ENCODE peak calls at places on chromosomes 7 and 10, in nine cellular contexts. One of them, this sample, is unnamed.
A peak's percentile ranks its signal among the peaks of the same experiment; 100 is the strongest.

GRCh38 chr7:76330245-76330644 is 27.8 kb downstream of the HSPB1 start:
- DNase-seq in aorta: no peak
- DNase-seq in breast epithelium: no peak
- DNase-seq in GM23248: no peak
- DNase-seq in GM06990: no peak
- DNase-seq in heart right ventricle: no peak
- DNase-seq in bronchial epithelial cell: no peak
- DNase-seq in GM23338: no peak
- DNase-seq in kidney epithelial cell: no peak
- DNase-seq in this sample: peak; percentile 19

GRCh38 chr7:58087536-58088190 is 637.7 kb downstream of the ZNF716 start:
- DNase-seq in aorta: peak; percentile 30
- DNase-seq in kidney epithelial cell: no peak
- DNase-seq in heart right ventricle: no peak
- DNase-seq in GM06990: no peak
- DNase-seq in GM23338: no peak
- DNase-seq in bronchial epithelial cell: no peak
- DNase-seq in GM23248: no peak
- DNase-seq in breast epithelium: peak; percentile 49
- DNase-seq in this sample: no peak

GRCh38 chr10:13971586-13972475 is 358.9 kb downstream of the FRMD4A start:
- DNase-seq in breast epithelium: no peak
- DNase-seq in GM06990: no peak
- DNase-seq in bronchial epithelial cell: no peak
- DNase-seq in heart right ventricle: no peak
- DNase-seq in kidney epithelial cell: no peak
- DNase-seq in aorta: no peak
- DNase-seq in GM23338: peak; percentile 56
- DNase-seq in GM23248: peak; percentile 40
- DNase-seq in this sample: peak; percentile 70

GRCh38 chr10:3494879-3495230 is 290.2 kb downstream of the KLF6 start:
- DNase-seq in bronchial epithelial cell: no peak
- DNase-seq in aorta: no peak
- DNase-seq in GM06990: no peak
- DNase-seq in breast epithelium: no peak
- DNase-seq in heart right ventricle: no peak
- DNase-seq in GM23338: no peak
- DNase-seq in kidney epithelial cell: no peak
- DNase-seq in GM23248: no peak
- DNase-seq in this sample: no peak

GRCh38 chr10:132632851-132633684 is 95.5 kb downstream of the INPP5A start:
- DNase-seq in aorta: peak; percentile 56
- DNase-seq in bronchial epithelial cell: no peak
- DNase-seq in GM23338: no peak
- DNase-seq in GM23248: peak; percentile 72
- DNase-seq in breast epithelium: no peak
- DNase-seq in GM06990: no peak
- DNase-seq in kidney epithelial cell: no peak
- DNase-seq in heart right ventricle: peak; percentile 11
- DNase-seq in this sample: no peak

GRCh38 chr10:9957352-9957751 is 1060.3 kb upstream of the CELF2 start:
- DNase-seq in GM06990: no peak
- DNase-seq in bronchial epithelial cell: peak; percentile 70
- DNase-seq in kidney epithelial cell: peak; percentile 5
- DNase-seq in heart right ventricle: no peak
- DNase-seq in aorta: no peak
- DNase-seq in breast epithelium: no peak
- DNase-seq in GM23248: no peak
- DNase-seq in GM23338: no peak
- DNase-seq in this sample: no peak

GRCh38 chr7:34762769-34763168 is 104.8 kb downstream of the NPSR1 start:
- DNase-seq in bronchial epithelial cell: peak; percentile 73
- DNase-seq in kidney epithelial cell: no peak
- DNase-seq in breast epithelium: no peak
- DNase-seq in GM06990: no peak
- DNase-seq in GM23338: no peak
- DNase-seq in aorta: no peak
- DNase-seq in GM23248: peak; percentile 24
- DNase-seq in heart right ventricle: no peak
- DNase-seq in this sample: no peak

GRCh38 chr7:129742267-129742666 is 130.7 kb downstream of the NRF1 start:
- DNase-seq in aorta: no peak
- DNase-seq in breast epithelium: no peak
- DNase-seq in GM23248: no peak
- DNase-seq in kidney epithelial cell: no peak
- DNase-seq in heart right ventricle: no peak
- DNase-seq in GM23338: no peak
- DNase-seq in bronchial epithelial cell: no peak
- DNase-seq in GM06990: no peak
- DNase-seq in this sample: no peak

GRCh38 chr10:1070939-1071338 is 14.8 kb downstream of the WDR37 start:
- DNase-seq in aorta: no peak
- DNase-seq in GM23248: peak; percentile 36
- DNase-seq in GM06990: no peak
- DNase-seq in breast epithelium: no peak
- DNase-seq in bronchial epithelial cell: peak; percentile 32
- DNase-seq in heart right ventricle: no peak
- DNase-seq in GM23338: peak; percentile 57
- DNase-seq in kidney epithelial cell: no peak
- DNase-seq in this sample: peak; percentile 57

GRCh38 chr10:27207350-27207749 is 33.2 kb downstream of the ACBD5 start:
- DNase-seq in GM06990: no peak
- DNase-seq in aorta: no peak
- DNase-seq in GM23338: no peak
- DNase-seq in breast epithelium: no peak
- DNase-seq in GM23248: no peak
- DNase-seq in kidney epithelial cell: no peak
- DNase-seq in bronchial epithelial cell: no peak
- DNase-seq in heart right ventricle: no peak
- DNase-seq in this sample: no peak

GRCh38 chr7:151399906-151400305 is 9.9 kb downstream of the WDR86 start:
- DNase-seq in aorta: no peak
- DNase-seq in bronchial epithelial cell: no peak
- DNase-seq in GM06990: no peak
- DNase-seq in heart right ventricle: no peak
- DNase-seq in kidney epithelial cell: no peak
- DNase-seq in GM23338: no peak
- DNase-seq in GM23248: no peak
- DNase-seq in breast epithelium: no peak
- DNase-seq in this sample: peak; percentile 43

GRCh38 chr10:113859261-113859660 is 4.8 kb downstream of the NHLRC2 start:
- DNase-seq in GM06990: peak; percentile 22
- DNase-seq in aorta: no peak
- DNase-seq in kidney epithelial cell: no peak
- DNase-seq in GM23248: no peak
- DNase-seq in heart right ventricle: no peak
- DNase-seq in breast epithelium: no peak
- DNase-seq in GM23338: no peak
- DNase-seq in bronchial epithelial cell: no peak
- DNase-seq in this sample: no peak

GRCh38 chr10:22670796-22671195 is 43.6 kb downstream of the PIP4K2A start:
- DNase-seq in GM06990: no peak
- DNase-seq in GM23338: no peak
- DNase-seq in heart right ventricle: no peak
- DNase-seq in aorta: no peak
- DNase-seq in breast epithelium: no peak
- DNase-seq in bronchial epithelial cell: no peak
- DNase-seq in GM23248: peak; percentile 87
- DNase-seq in kidney epithelial cell: no peak
- DNase-seq in this sample: no peak

GRCh38 chr10:93066544-93066913 is 5.9 kb downstream of the CYP26C1 start:
- DNase-seq in kidney epithelial cell: no peak
- DNase-seq in heart right ventricle: no peak
- DNase-seq in GM23338: no peak
- DNase-seq in aorta: no peak
- DNase-seq in GM23248: no peak
- DNase-seq in breast epithelium: no peak
- DNase-seq in GM06990: no peak
- DNase-seq in bronchial epithelial cell: no peak
- DNase-seq in this sample: peak; percentile 55

GRCh38 chr10:93063217-93063976 is 2.8 kb downstream of the CYP26C1 start:
- DNase-seq in aorta: no peak
- DNase-seq in GM06990: no peak
- DNase-seq in heart right ventricle: no peak
- DNase-seq in bronchial epithelial cell: no peak
- DNase-seq in kidney epithelial cell: no peak
- DNase-seq in breast epithelium: no peak
- DNase-seq in GM23248: no peak
- DNase-seq in GM23338: no peak
- DNase-seq in this sample: peak; percentile 61

GRCh38 chr10:93065675-93066543 is 5.3 kb downstream of the CYP26C1 start:
- DNase-seq in aorta: no peak
- DNase-seq in GM06990: no peak
- DNase-seq in heart right ventricle: peak; percentile 12
- DNase-seq in GM23338: peak; percentile 74
- DNase-seq in breast epithelium: no peak
- DNase-seq in kidney epithelial cell: no peak
- DNase-seq in GM23248: peak; percentile 38
- DNase-seq in bronchial epithelial cell: no peak
- DNase-seq in this sample: peak; percentile 89

GRCh38 chr10:93063977-93064660 is 3.5 kb downstream of the CYP26C1 start:
- DNase-seq in GM06990: no peak
- DNase-seq in GM23248: no peak
- DNase-seq in aorta: no peak
- DNase-seq in kidney epithelial cell: no peak
- DNase-seq in heart right ventricle: no peak
- DNase-seq in breast epithelium: no peak
- DNase-seq in GM23338: no peak
- DNase-seq in bronchial epithelial cell: no peak
- DNase-seq in this sample: peak; percentile 26

GRCh38 chr10:93064874-93065660 is 4.5 kb downstream of the CYP26C1 start:
- DNase-seq in breast epithelium: no peak
- DNase-seq in aorta: no peak
- DNase-seq in bronchial epithelial cell: no peak
- DNase-seq in GM06990: no peak
- DNase-seq in GM23338: no peak
- DNase-seq in heart right ventricle: no peak
- DNase-seq in kidney epithelial cell: no peak
- DNase-seq in GM23248: no peak
- DNase-seq in this sample: no peak
- H3K27me3 ChIP-seq in breast epithelium: peaks cover 95% of the 10 kb centered on the region
- H3K27me3 ChIP-seq in aorta: no peaks in the 10 kb centered on the region
- H3K27me3 ChIP-seq in bronchial epithelial cell: peaks cover 83% of the 10 kb centered on the region
- H3K27me3 ChIP-seq in GM06990: peaks cover 6% of the 10 kb centered on the region
- H3K27me3 ChIP-seq in GM23338: peaks cover 100% of the 10 kb centered on the region
- H3K27me3 ChIP-seq in heart right ventricle: peaks cover 99% of the 10 kb centered on the region
- H3K27me3 ChIP-seq in kidney epithelial cell: peaks cover 98% of the 10 kb centered on the region
- H3K27me3 ChIP-seq in GM23248: peaks cover 92% of the 10 kb centered on the region
- H3K27me3 ChIP-seq in this sample: peaks cover 100% of the 10 kb centered on the region

DNA sequence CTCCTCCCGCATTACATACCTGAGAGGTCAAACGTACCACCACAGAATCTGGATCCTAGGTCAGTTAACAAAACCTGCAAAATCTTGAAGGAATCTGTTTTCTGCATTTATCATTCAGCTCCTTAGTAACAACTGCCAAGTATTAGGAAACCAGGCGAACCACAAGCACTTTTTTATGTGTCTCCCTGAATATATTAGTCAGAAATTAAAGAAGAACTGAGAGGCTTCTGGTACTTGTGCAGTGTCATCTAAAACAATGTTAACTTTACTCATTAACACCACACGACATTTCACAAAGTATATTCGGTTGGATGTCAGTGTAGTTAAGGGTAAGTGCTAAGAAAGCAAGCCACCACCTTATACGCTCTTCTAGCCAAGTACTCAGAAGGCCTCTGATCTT is 2.5 kb downstream of the CCDC6 start:
- DNase-seq in kidney epithelial cell: no peak
- DNase-seq in bronchial epithelial cell: no peak
- DNase-seq in heart right ventricle: no peak
- DNase-seq in GM23338: no peak
- DNase-seq in GM23248: peak; percentile 75
- DNase-seq in breast epithelium: no peak
- DNase-seq in GM06990: no peak
- DNase-seq in aorta: no peak
- DNase-seq in this sample: no peak
- H3K36me3 ChIP-seq in kidney epithelial cell: no peaks in the 10 kb centered on the region
- H3K36me3 ChIP-seq in bronchial epithelial cell: no peaks in the 10 kb centered on the region
- H3K36me3 ChIP-seq in heart right ventricle: no peaks in the 10 kb centered on the region
- H3K36me3 ChIP-seq in GM23338: no peaks in the 10 kb centered on the region
- H3K36me3 ChIP-seq in GM23248: no peaks in the 10 kb centered on the region
- H3K36me3 ChIP-seq in breast epithelium: no peaks in the 10 kb centered on the region
- H3K36me3 ChIP-seq in GM06990: no peaks in the 10 kb centered on the region
- H3K36me3 ChIP-seq in aorta: no peaks in the 10 kb centered on the region
- H3K36me3 ChIP-seq in this sample: no peaks in the 10 kb centered on the region

GRCh38 chr7:3942778-3943177 is 641.7 kb downstream of the SDK1 start:
- DNase-seq in bronchial epithelial cell: no peak
- DNase-seq in breast epithelium: no peak
- DNase-seq in GM23248: no peak
- DNase-seq in aorta: peak; percentile 57
- DNase-seq in heart right ventricle: no peak
- DNase-seq in GM06990: no peak
- DNase-seq in GM23338: no peak
- DNase-seq in kidney epithelial cell: no peak
- DNase-seq in this sample: peak; percentile 41

GRCh38 chr7:3931843-3932242 is 630.8 kb downstream of the SDK1 start:
- DNase-seq in aorta: no peak
- DNase-seq in heart right ventricle: no peak
- DNase-seq in bronchial epithelial cell: no peak
- DNase-seq in breast epithelium: no peak
- DNase-seq in kidney epithelial cell: no peak
- DNase-seq in GM06990: no peak
- DNase-seq in GM23338: no peak
- DNase-seq in GM23248: no peak
- DNase-seq in this sample: no peak

GRCh38 chr7:3937564-3937963 is 636.5 kb downstream of the SDK1 start:
- DNase-seq in breast epithelium: no peak
- DNase-seq in bronchial epithelial cell: no peak
- DNase-seq in kidney epithelial cell: no peak
- DNase-seq in aorta: no peak
- DNase-seq in GM06990: no peak
- DNase-seq in GM23338: no peak
- DNase-seq in heart right ventricle: no peak
- DNase-seq in GM23248: no peak
- DNase-seq in this sample: no peak

GRCh38 chr7:3937146-3937545 is 636.1 kb downstream of the SDK1 start:
- DNase-seq in kidney epithelial cell: no peak
- DNase-seq in GM23338: no peak
- DNase-seq in bronchial epithelial cell: no peak
- DNase-seq in GM06990: no peak
- DNase-seq in breast epithelium: no peak
- DNase-seq in heart right ventricle: no peak
- DNase-seq in aorta: no peak
- DNase-seq in GM23248: no peak
- DNase-seq in this sample: no peak
- H3K27me3 ChIP-seq in kidney epithelial cell: no peaks in the 10 kb centered on the region
- H3K27me3 ChIP-seq in GM23338: no peaks in the 10 kb centered on the region
- H3K27me3 ChIP-seq in bronchial epithelial cell: no peaks in the 10 kb centered on the region
- H3K27me3 ChIP-seq in GM06990: no peaks in the 10 kb centered on the region
- H3K27me3 ChIP-seq in breast epithelium: no peaks in the 10 kb centered on the region
- H3K27me3 ChIP-seq in heart right ventricle: no peaks in the 10 kb centered on the region
- H3K27me3 ChIP-seq in aorta: no peaks in the 10 kb centered on the region
- H3K27me3 ChIP-seq in GM23248: no peaks in the 10 kb centered on the region
- H3K27me3 ChIP-seq in this sample: no peaks in the 10 kb centered on the region

DNA sequence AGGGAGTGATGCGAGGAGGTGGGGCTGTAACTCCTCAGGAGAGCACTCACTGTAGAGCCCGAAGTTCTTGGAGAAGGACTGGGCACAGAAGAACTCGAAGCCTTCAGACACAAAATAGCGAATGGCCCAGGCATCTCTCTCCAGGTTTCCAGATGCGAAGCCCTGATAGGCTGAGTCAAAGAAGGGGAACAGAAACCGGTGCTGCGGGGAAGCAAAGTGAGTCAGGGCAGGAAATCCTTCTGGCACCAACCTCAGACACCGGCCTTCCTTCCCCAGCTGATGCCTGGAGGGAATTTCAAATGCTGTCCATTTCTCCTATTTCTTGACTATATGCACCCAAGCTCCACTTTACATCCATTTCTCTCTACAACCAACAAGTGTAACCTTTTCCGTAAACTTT is 26.8 kb downstream of the GOT1 start:
- DNase-seq in GM23248: no peak
- DNase-seq in GM23338: no peak
- DNase-seq in heart right ventricle: no peak
- DNase-seq in kidney epithelial cell: no peak
- DNase-seq in bronchial epithelial cell: peak; percentile 71
- DNase-seq in GM06990: no peak
- DNase-seq in aorta: no peak
- DNase-seq in breast epithelium: no peak
- DNase-seq in this sample: no peak
- H3K36me3 ChIP-seq in GM23248: peaks cover 38% of the 10 kb centered on the region
- H3K36me3 ChIP-seq in GM23338: peaks cover 18% of the 10 kb centered on the region
- H3K36me3 ChIP-seq in heart right ventricle: peaks cover 2% of the 10 kb centered on the region
- H3K36me3 ChIP-seq in kidney epithelial cell: peaks cover 2% of the 10 kb centered on the region
- H3K36me3 ChIP-seq in bronchial epithelial cell: peaks cover 36% of the 10 kb centered on the region
- H3K36me3 ChIP-seq in GM06990: peaks cover 27% of the 10 kb centered on the region
- H3K36me3 ChIP-seq in aorta: no peaks in the 10 kb centered on the region
- H3K36me3 ChIP-seq in breast epithelium: peaks cover 4% of the 10 kb centered on the region
- H3K36me3 ChIP-seq in this sample: peaks cover 38% of the 10 kb centered on the region